ENCODE peak calls at places on chromosomes 2 and 18, in five cellular contexts. H, K, D, F and E are unnamed samples.

GRCh38 chr2:48398285-48399135 is 131.4 kb upstream of the STON1 start:
- DNase-seq in K (no peak), D (no peak), F (no peak), H (no peak), E (no peak)

GRCh38 chr2:7467782-7468447 is 550.7 kb downstream of the RNF144A start:
- DNase-seq in F (no peak), D (no peak), H (peak), K (no peak), E (no peak)

GRCh38 chr2:12613137-12613912 is 103.4 kb upstream of the TRIB2 start:
- DNase-seq in K (no peak), F (no peak), D (no peak), H (no peak), E (no peak)

GRCh38 chr18:75823376-75823950 is 396.0 kb upstream of the SMIM21 start:
- DNase-seq in K (no peak), H (no peak), F (no peak), D (no peak), E (no peak)

GRCh38 chr18:72697706-72698105 is 153.6 kb upstream of the CBLN2 start:
- DNase-seq in H (no peak), D (no peak), K (no peak), F (no peak), E (no peak)

GRCh38 chr2:43515807-43516497 is 79.9 kb downstream of the THADA start:
- DNase-seq in D (no peak), K (no peak), F (no peak), H (no peak), E (no peak)

GRCh38 chr2:215609089-215610032 is 173.5 kb upstream of the FN1 start:
- DNase-seq in K (no peak), H (no peak), F (peak), D (no peak), E (peak)

GRCh38 chr18:9147440-9148238 is 11.1 kb downstream of the ANKRD12 start:
- DNase-seq in F (peak), H (peak), D (no peak), K (peak), E (peak)

GRCh38 chr18:6879508-6880195 is 150.1 kb downstream of the ARHGAP28 start:
- DNase-seq in K (no peak), D (no peak), F (no peak), H (no peak), E (no peak)

GRCh38 chr2:189337648-189338047 is 103.6 kb upstream of the WDR75 start:
- DNase-seq in H (no peak), F (peak), D (no peak), K (no peak), E (no peak)

GRCh38 chr2:205462681-205463345 is 219.5 kb upstream of the NRP2 start:
- DNase-seq in H (no peak), K (no peak), F (peak), D (no peak), E (no peak)

GRCh38 chr2:39216495-39217191 is 27.1 kb downstream of the CDKL4 start:
- DNase-seq in H (peak), K (peak), F (no peak), D (peak), E (no peak)

GRCh38 chr2:15582645-15583340 is 8.9 kb upstream of the DDX1 start:
- DNase-seq in D (no peak), H (no peak), F (no peak), K (no peak), E (no peak)